ENCODE peak calls at places on chromosomes 7 and 10, in five cellular contexts. One of them, this sample, is unnamed.

GRCh38 chr10:69896601-69897000 is 94.9 kb downstream of the COL13A1 start:
- DNase-seq in effector memory CD8-positive, alpha-beta T cell: no peak
- DNase-seq in cardiac septum: no peak
- DNase-seq in posterior cingulate gyrus: no peak
- DNase-seq in lower lobe of right lung: no peak
- DNase-seq in this sample: no peak

GRCh38 chr7:78543976-78544375 is 745.4 kb downstream of the PHTF2 start:
- DNase-seq in effector memory CD8-positive, alpha-beta T cell: no peak
- DNase-seq in cardiac septum: no peak
- DNase-seq in posterior cingulate gyrus: no peak
- DNase-seq in lower lobe of right lung: no peak
- DNase-seq in this sample: no peak

GRCh38 chr7:6228865-6229264 is 43.6 kb downstream of the CYTH3 start:
- DNase-seq in effector memory CD8-positive, alpha-beta T cell: no peak
- DNase-seq in cardiac septum: no peak
- DNase-seq in posterior cingulate gyrus: no peak
- DNase-seq in lower lobe of right lung: no peak
- DNase-seq in this sample: no peak

GRCh38 chr7:45073843-45074737 is 14.7 kb downstream of the NACAD start:
- DNase-seq in effector memory CD8-positive, alpha-beta T cell: no peak
- DNase-seq in cardiac septum: no peak
- DNase-seq in posterior cingulate gyrus: peak
- DNase-seq in lower lobe of right lung: no peak
- DNase-seq in this sample: no peak

GRCh38 chr7:35695628-35695888 is 623 bp upstream of the HERPUD2 start:
- DNase-seq in effector memory CD8-positive, alpha-beta T cell: peak
- DNase-seq in cardiac septum: no peak
- DNase-seq in posterior cingulate gyrus: no peak
- DNase-seq in lower lobe of right lung: no peak
- DNase-seq in this sample: no peak

GRCh38 chr10:70433581-70434280 is 7.8 kb downstream of the NODAL start:
- DNase-seq in effector memory CD8-positive, alpha-beta T cell: no peak
- DNase-seq in cardiac septum: no peak
- DNase-seq in posterior cingulate gyrus: no peak
- DNase-seq in lower lobe of right lung: no peak
- DNase-seq in this sample: no peak

GRCh38 chr7:104012815-104013214 is 23.4 kb upstream of the RELN start:
- DNase-seq in effector memory CD8-positive, alpha-beta T cell: no peak
- DNase-seq in cardiac septum: no peak
- DNase-seq in posterior cingulate gyrus: no peak
- DNase-seq in lower lobe of right lung: no peak
- DNase-seq in this sample: no peak

GRCh38 chr7:111292026-111292430 is 201.1 kb downstream of the LRRN3 start:
- DNase-seq in effector memory CD8-positive, alpha-beta T cell: no peak
- DNase-seq in cardiac septum: no peak
- DNase-seq in posterior cingulate gyrus: no peak
- DNase-seq in lower lobe of right lung: no peak
- DNase-seq in this sample: no peak

GRCh38 chr10:92114201-92114600 is 176.7 kb downstream of the CPEB3 start:
- DNase-seq in effector memory CD8-positive, alpha-beta T cell: no peak
- DNase-seq in cardiac septum: no peak
- DNase-seq in posterior cingulate gyrus: no peak
- DNase-seq in lower lobe of right lung: no peak
- DNase-seq in this sample: no peak